ENCODE peak calls at places on chromosomes 16 and 17, in nine cellular contexts. One of them, this sample, is unnamed.

GRCh38 chr16:49023095-49023494 is 258.5 kb downstream of the CBLN1 start:
- DNase-seq in upper lobe of right lung: no peak
- DNase-seq in neural progenitor cell: no peak
- DNase-seq in A549: no peak
- DNase-seq in tibial artery: no peak
- DNase-seq in mammary epithelial cell: peak; percentile 89
- DNase-seq in H9: no peak
- DNase-seq in endodermal cell: no peak
- DNase-seq in tibial nerve: no peak
- DNase-seq in this sample: no peak

GRCh38 chr16:89246383-89246902 is 28.9 kb downstream of the ZNF778 start:
- DNase-seq in H9: no peak
- DNase-seq in mammary epithelial cell: no peak
- DNase-seq in A549: no peak
- DNase-seq in neural progenitor cell: no peak
- DNase-seq in tibial artery: no peak
- DNase-seq in tibial nerve: no peak
- DNase-seq in endodermal cell: no peak
- DNase-seq in upper lobe of right lung: no peak
- DNase-seq in this sample: no peak

GRCh38 chr17:48596735-48597491 is 3.3 kb upstream of the HOXB5 start:
- DNase-seq in upper lobe of right lung: no peak
- DNase-seq in endodermal cell: no peak
- DNase-seq in mammary epithelial cell: no peak
- DNase-seq in tibial nerve: no peak
- DNase-seq in H9: peak; percentile 75
- DNase-seq in neural progenitor cell: no peak
- DNase-seq in A549: no peak
- DNase-seq in tibial artery: no peak
- DNase-seq in this sample: no peak

GRCh38 chr17:50003916-50004315 is 8.9 kb upstream of the DLX3 start:
- DNase-seq in neural progenitor cell: no peak
- DNase-seq in A549: no peak
- DNase-seq in upper lobe of right lung: no peak
- DNase-seq in tibial nerve: no peak
- DNase-seq in endodermal cell: no peak
- DNase-seq in tibial artery: no peak
- DNase-seq in mammary epithelial cell: no peak
- DNase-seq in H9: no peak
- DNase-seq in this sample: no peak

GRCh38 chr16:58024673-58025350 is 742 bp upstream of the MMP15 start:
- DNase-seq in tibial nerve: no peak
- DNase-seq in mammary epithelial cell: no peak
- DNase-seq in H9: peak; percentile 76
- DNase-seq in A549: peak; percentile 25
- DNase-seq in upper lobe of right lung: peak; percentile 90
- DNase-seq in neural progenitor cell: peak; percentile 70
- DNase-seq in endodermal cell: peak; percentile 85
- DNase-seq in tibial artery: no peak
- DNase-seq in this sample: peak; percentile 23

GRCh38 chr16:67278773-67279295 is 498 bp upstream of the PLEKHG4 start:
- DNase-seq in tibial nerve: no peak
- DNase-seq in neural progenitor cell: peak; percentile 28
- DNase-seq in endodermal cell: peak; percentile 73
- DNase-seq in tibial artery: no peak
- DNase-seq in A549: peak; percentile 56
- DNase-seq in upper lobe of right lung: no peak
- DNase-seq in H9: peak; percentile 53
- DNase-seq in mammary epithelial cell: no peak
- DNase-seq in this sample: no peak

GRCh38 chr17:47728214-47728877 is 4.7 kb upstream of the TBX21 start:
- DNase-seq in upper lobe of right lung: no peak
- DNase-seq in mammary epithelial cell: no peak
- DNase-seq in endodermal cell: peak; percentile 35
- DNase-seq in tibial nerve: no peak
- DNase-seq in neural progenitor cell: no peak
- DNase-seq in tibial artery: no peak
- DNase-seq in A549: no peak
- DNase-seq in H9: no peak
- DNase-seq in this sample: peak; percentile 1

GRCh38 chr16:57689772-57690558 is 4.6 kb upstream of the DRC7 start:
- DNase-seq in H9: no peak
- DNase-seq in neural progenitor cell: no peak
- DNase-seq in upper lobe of right lung: no peak
- DNase-seq in tibial artery: no peak
- DNase-seq in endodermal cell: no peak
- DNase-seq in tibial nerve: no peak
- DNase-seq in mammary epithelial cell: no peak
- DNase-seq in A549: no peak
- DNase-seq in this sample: no peak

GRCh38 chr17:4492762-4493561 is 5.7 kb upstream of the SPNS2 start:
- DNase-seq in tibial artery: no peak
- DNase-seq in mammary epithelial cell: peak; percentile 32
- DNase-seq in endodermal cell: peak; percentile 99
- DNase-seq in A549: peak; percentile 51
- DNase-seq in neural progenitor cell: peak; percentile 90
- DNase-seq in upper lobe of right lung: no peak
- DNase-seq in H9: peak; percentile 95
- DNase-seq in tibial nerve: peak; percentile 42
- DNase-seq in this sample: no peak

GRCh38 chr17:2693561-2694380 is 17.8 kb downstream of the CLUH start:
- DNase-seq in endodermal cell: peak; percentile 48
- DNase-seq in A549: no peak
- DNase-seq in neural progenitor cell: no peak
- DNase-seq in upper lobe of right lung: peak; percentile 59
- DNase-seq in mammary epithelial cell: no peak
- DNase-seq in tibial artery: peak; percentile 17
- DNase-seq in H9: no peak
- DNase-seq in tibial nerve: no peak
- DNase-seq in this sample: no peak

GRCh38 chr16:85970712-85971220 is 71.8 kb downstream of the IRF8 start:
- DNase-seq in mammary epithelial cell: peak; percentile 36
- DNase-seq in neural progenitor cell: no peak
- DNase-seq in tibial nerve: no peak
- DNase-seq in endodermal cell: no peak
- DNase-seq in A549: peak; percentile 48
- DNase-seq in tibial artery: no peak
- DNase-seq in upper lobe of right lung: no peak
- DNase-seq in H9: no peak
- DNase-seq in this sample: no peak

GRCh38 chr16:85978291-85978775 is 79.4 kb downstream of the IRF8 start:
- DNase-seq in neural progenitor cell: no peak
- DNase-seq in mammary epithelial cell: no peak
- DNase-seq in A549: no peak
- DNase-seq in tibial nerve: no peak
- DNase-seq in H9: no peak
- DNase-seq in endodermal cell: no peak
- DNase-seq in tibial artery: no peak
- DNase-seq in upper lobe of right lung: peak; percentile 75
- DNase-seq in this sample: no peak

GRCh38 chr16:85975421-85976100 is 76.6 kb downstream of the IRF8 start:
- DNase-seq in endodermal cell: no peak
- DNase-seq in mammary epithelial cell: no peak
- DNase-seq in tibial nerve: no peak
- DNase-seq in H9: no peak
- DNase-seq in tibial artery: no peak
- DNase-seq in upper lobe of right lung: no peak
- DNase-seq in neural progenitor cell: no peak
- DNase-seq in A549: peak; percentile 7
- DNase-seq in this sample: no peak

GRCh38 chr16:85971877-85972638 is 73.1 kb downstream of the IRF8 start:
- DNase-seq in tibial nerve: no peak
- DNase-seq in A549: no peak
- DNase-seq in H9: no peak
- DNase-seq in neural progenitor cell: no peak
- DNase-seq in endodermal cell: no peak
- DNase-seq in upper lobe of right lung: no peak
- DNase-seq in mammary epithelial cell: no peak
- DNase-seq in tibial artery: no peak
- DNase-seq in this sample: no peak

DNA sequence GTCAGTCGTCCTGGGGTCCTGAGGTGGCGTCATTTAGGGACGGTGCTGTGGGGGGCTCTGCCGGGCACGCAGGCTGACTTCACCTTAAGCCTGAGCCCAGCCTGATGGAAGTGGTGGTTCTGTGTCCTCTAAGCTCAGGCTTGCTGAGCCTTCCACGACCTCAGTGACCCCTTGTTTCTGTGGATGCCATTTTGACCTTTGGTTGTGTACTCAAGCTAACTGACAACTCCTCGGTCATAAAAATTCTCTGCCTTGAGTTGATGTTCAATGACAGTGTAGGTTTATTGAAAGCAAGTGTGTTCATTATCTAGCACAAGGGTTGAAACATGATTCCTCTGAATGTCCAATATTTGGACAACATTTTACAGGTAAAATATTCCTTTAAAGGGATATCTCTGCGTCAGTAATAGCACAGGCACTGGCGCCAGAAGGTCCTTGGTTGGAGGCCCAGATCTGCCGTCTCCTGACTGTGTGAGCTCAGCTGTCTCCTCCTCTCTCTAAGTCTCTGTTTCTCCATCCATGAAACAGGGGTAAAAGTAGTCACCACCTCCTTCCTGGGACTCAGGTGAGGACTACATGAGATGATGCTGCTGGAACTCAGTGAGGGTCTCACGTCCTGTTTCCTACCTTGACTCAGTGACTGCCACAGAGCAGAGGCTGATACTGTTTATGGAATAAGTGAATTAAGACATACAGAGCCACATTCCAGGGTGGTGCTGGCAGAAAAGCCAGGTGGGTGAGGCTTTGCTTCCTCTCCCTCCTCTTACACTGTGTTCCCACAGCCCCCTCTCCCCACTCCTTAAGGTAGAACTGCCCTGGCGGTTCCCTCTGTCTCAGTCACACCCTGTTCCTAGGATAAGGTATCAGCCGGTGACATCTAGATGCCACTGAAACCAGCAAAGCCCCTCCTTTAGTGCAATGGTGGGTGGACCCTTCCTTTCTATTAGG is 75.7 kb downstream of the IRF8 start:
- DNase-seq in mammary epithelial cell: no peak
- DNase-seq in upper lobe of right lung: no peak
- DNase-seq in neural progenitor cell: no peak
- DNase-seq in endodermal cell: no peak
- DNase-seq in A549: no peak
- DNase-seq in tibial artery: no peak
- DNase-seq in tibial nerve: no peak
- DNase-seq in H9: no peak
- DNase-seq in this sample: no peak
- H3K27ac ChIP-seq in mammary epithelial cell: no peak overlapping the region
- H3K27ac ChIP-seq in upper lobe of right lung: no peak overlapping the region
- H3K27ac ChIP-seq in neural progenitor cell: no peak overlapping the region
- H3K27ac ChIP-seq in endodermal cell: no peak overlapping the region
- H3K27ac ChIP-seq in A549: peak overlapping the region; percentile 21
- H3K27ac ChIP-seq in tibial artery: no peak overlapping the region
- H3K27ac ChIP-seq in tibial nerve: no peak overlapping the region
- H3K27ac ChIP-seq in H9: no peak overlapping the region
- H3K27ac ChIP-seq in this sample: no peak overlapping the region

GRCh38 chr17:19317359-19318095 is 45.0 kb downstream of the B9D1 start:
- DNase-seq in tibial nerve: peak; percentile 72
- DNase-seq in tibial artery: peak; percentile 51
- DNase-seq in mammary epithelial cell: no peak
- DNase-seq in upper lobe of right lung: peak; percentile 64
- DNase-seq in endodermal cell: peak; percentile 99
- DNase-seq in neural progenitor cell: peak; percentile 87
- DNase-seq in A549: peak; percentile 60
- DNase-seq in H9: peak; percentile 99
- DNase-seq in this sample: peak; percentile 85
- TF ChIP-seq CTCF in tibial nerve: peak; percentile 51
- TF ChIP-seq CTCF in tibial artery: no peak
- TF ChIP-seq CTCF in mammary epithelial cell: no peak
- TF ChIP-seq CTCF in upper lobe of right lung: peak; percentile 21
- TF ChIP-seq CTCF in endodermal cell: peak; percentile 60
- TF ChIP-seq CTCF in neural progenitor cell: peak; percentile 46
- TF ChIP-seq CTCF in A549: peak; percentile 16
- TF ChIP-seq CTCF in H9: peak; percentile 57
- TF ChIP-seq CTCF in this sample: no peak

DNA sequence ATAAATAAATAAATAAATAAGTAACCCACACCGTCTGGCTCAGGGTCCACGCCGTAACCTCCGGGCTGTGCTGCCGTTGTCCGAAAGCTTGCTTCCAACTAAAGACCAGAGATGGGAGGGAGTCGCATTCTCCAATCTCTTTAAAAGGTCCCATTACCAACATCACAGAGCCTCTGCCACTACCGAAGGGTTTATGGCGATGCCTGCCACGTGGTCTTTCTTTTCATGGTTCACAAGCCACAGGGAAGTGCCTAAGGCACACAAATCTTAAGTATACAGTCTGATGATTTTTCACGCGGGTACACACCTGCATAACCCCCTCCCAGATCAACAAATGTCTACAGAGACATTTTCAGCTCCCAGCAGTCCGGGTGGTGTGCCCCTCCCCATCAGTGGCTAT is 1.4 kb downstream of the COTL1 start:
- DNase-seq in tibial artery: no peak
- DNase-seq in A549: peak; percentile 36
- DNase-seq in mammary epithelial cell: no peak
- DNase-seq in endodermal cell: no peak
- DNase-seq in upper lobe of right lung: no peak
- DNase-seq in H9: no peak
- DNase-seq in tibial nerve: no peak
- DNase-seq in neural progenitor cell: no peak
- DNase-seq in this sample: no peak
- H3K4me1 ChIP-seq in tibial artery: peaks cover 25% of the 10 kb centered on the region
- H3K4me1 ChIP-seq in A549: peaks cover 44% of the 10 kb centered on the region
- H3K4me1 ChIP-seq in mammary epithelial cell: peaks cover 28% of the 10 kb centered on the region
- H3K4me1 ChIP-seq in endodermal cell: no peaks in the 10 kb centered on the region
- H3K4me1 ChIP-seq in upper lobe of right lung: peaks cover 19% of the 10 kb centered on the region
- H3K4me1 ChIP-seq in H9: no peaks in the 10 kb centered on the region
- H3K4me1 ChIP-seq in tibial nerve: peaks cover 41% of the 10 kb centered on the region
- H3K4me1 ChIP-seq in neural progenitor cell: peaks cover 25% of the 10 kb centered on the region
- H3K4me1 ChIP-seq in this sample: peaks cover 12% of the 10 kb centered on the region

GRCh38 chr16:84829168-84829965 is 9.6 kb downstream of the CRISPLD2 start:
- DNase-seq in mammary epithelial cell: no peak
- DNase-seq in neural progenitor cell: peak; percentile 42
- DNase-seq in tibial nerve: no peak
- DNase-seq in upper lobe of right lung: no peak
- DNase-seq in H9: no peak
- DNase-seq in tibial artery: peak; percentile 60
- DNase-seq in A549: no peak
- DNase-seq in endodermal cell: no peak
- DNase-seq in this sample: no peak

GRCh38 chr16:84827131-84827574 is 7.4 kb downstream of the CRISPLD2 start:
- DNase-seq in upper lobe of right lung: no peak
- DNase-seq in H9: no peak
- DNase-seq in mammary epithelial cell: no peak
- DNase-seq in tibial artery: no peak
- DNase-seq in endodermal cell: no peak
- DNase-seq in tibial nerve: no peak
- DNase-seq in neural progenitor cell: no peak
- DNase-seq in A549: no peak
- DNase-seq in this sample: peak; percentile 39

GRCh38 chr16:84826558-84826941 is 6.8 kb downstream of the CRISPLD2 start:
- DNase-seq in H9: no peak
- DNase-seq in mammary epithelial cell: no peak
- DNase-seq in A549: no peak
- DNase-seq in neural progenitor cell: no peak
- DNase-seq in upper lobe of right lung: no peak
- DNase-seq in tibial nerve: no peak
- DNase-seq in tibial artery: peak; percentile 60
- DNase-seq in endodermal cell: no peak
- DNase-seq in this sample: peak; percentile 60

GRCh38 chr16:84828322-84828721 is 8.5 kb downstream of the CRISPLD2 start:
- DNase-seq in tibial artery: no peak
- DNase-seq in tibial nerve: no peak
- DNase-seq in endodermal cell: no peak
- DNase-seq in upper lobe of right lung: no peak
- DNase-seq in neural progenitor cell: no peak
- DNase-seq in mammary epithelial cell: no peak
- DNase-seq in H9: no peak
- DNase-seq in A549: no peak
- DNase-seq in this sample: no peak

GRCh38 chr16:84827897-84828296 is 8.1 kb downstream of the CRISPLD2 start:
- DNase-seq in tibial nerve: no peak
- DNase-seq in endodermal cell: no peak
- DNase-seq in tibial artery: no peak
- DNase-seq in A549: no peak
- DNase-seq in H9: no peak
- DNase-seq in upper lobe of right lung: no peak
- DNase-seq in mammary epithelial cell: no peak
- DNase-seq in neural progenitor cell: no peak
- DNase-seq in this sample: no peak
- H3K27ac ChIP-seq in tibial nerve: peak overlapping the region; percentile 93
- H3K27ac ChIP-seq in endodermal cell: no peak overlapping the region
- H3K27ac ChIP-seq in tibial artery: peak overlapping the region; percentile 74
- H3K27ac ChIP-seq in A549: no peak overlapping the region
- H3K27ac ChIP-seq in H9: no peak overlapping the region
- H3K27ac ChIP-seq in upper lobe of right lung: peak overlapping the region; percentile 65
- H3K27ac ChIP-seq in mammary epithelial cell: no peak overlapping the region
- H3K27ac ChIP-seq in neural progenitor cell: no peak overlapping the region
- H3K27ac ChIP-seq in this sample: peak overlapping the region; percentile 85

This sample was measured in gastrocnemius medialis.